ENCODE peak calls at places on chromosomes 13 and 19, in seven cellular contexts. J, H, N, U, G, K and V are unnamed samples.

GRCh38 chr19:9847087-9847671 is 12.1 kb downstream of the PIN1 start:
- DNase-seq in J (no peak), H (peak), N (peak), U (no peak), G (no peak), K (peak), V (peak)

GRCh38 chr19:9528757-9529336 is 9.6 kb downstream of the ZNF426 start:
- DNase-seq in J (no peak), H (peak), N (no peak), U (no peak), G (no peak), K (no peak), V (peak)

GRCh38 chr19:45820413-45821102 is 5.5 kb upstream of the RSPH6A start:
- DNase-seq in J (no peak), H (peak), N (no peak), U (no peak), G (no peak), K (no peak), V (no peak)

GRCh38 chr13:30924321-30924720 is 8.1 kb upstream of the TEX26 start:
- DNase-seq in J (no peak), H (no peak), N (no peak), U (no peak), G (no peak), K (no peak), V (no peak)

GRCh38 chr13:32210081-32210480 is 105.1 kb downstream of the ZAR1L start:
- DNase-seq in J (no peak), H (no peak), N (no peak), U (no peak), G (no peak), K (no peak), V (no peak)

GRCh38 chr19:3275068-3275582 is 50.7 kb downstream of the CELF5 start:
- DNase-seq in J (no peak), H (no peak), N (peak), U (peak), G (peak), K (peak), V (no peak)

GRCh38 chr13:50670847-50671542 is 172.5 kb downstream of the DLEU7 start:
- DNase-seq in J (no peak), H (peak), N (no peak), U (no peak), G (no peak), K (no peak), V (no peak)

GRCh38 chr13:44967656-44968451 is 21.4 kb downstream of the NUFIP1 start:
- DNase-seq in J (no peak), H (peak), N (no peak), U (no peak), G (no peak), K (no peak), V (peak)

GRCh38 chr13:111062305-111062704 is 52.8 kb upstream of the ARHGEF7 start:
- DNase-seq in J (peak), H (no peak), N (no peak), U (no peak), G (no peak), K (no peak), V (no peak)

GRCh38 chr19:46394398-46394797 is 19.0 kb downstream of the CCDC8 start:
- DNase-seq in J (no peak), H (no peak), N (no peak), U (no peak), G (no peak), K (no peak), V (peak)

GRCh38 chr13:50678464-50679162 is 164.9 kb downstream of the DLEU7 start:
- DNase-seq in J (no peak), H (no peak), N (no peak), U (no peak), G (no peak), K (no peak), V (peak)

GRCh38 chr13:113801289-113801961 is 42.4 kb downstream of the TMEM255B start:
- DNase-seq in J (no peak), H (no peak), N (no peak), U (no peak), G (no peak), K (no peak), V (no peak)

GRCh38 chr13:35848316-35848715 is 282.9 kb downstream of the DCLK1 start:
- DNase-seq in J (no peak), H (no peak), N (no peak), U (no peak), G (no peak), K (no peak), V (no peak)

GRCh38 chr13:38535271-38535670 is 151.6 kb upstream of the FREM2 start:
- DNase-seq in J (no peak), H (no peak), N (no peak), U (no peak), G (no peak), K (no peak), V (no peak)

GRCh38 chr13:113863511-113864302 is at the start of gene GAS6:
- DNase-seq in J (no peak), H (peak), N (no peak), U (no peak), G (no peak), K (peak), V (peak)

GRCh38 chr19:15564534-15565168 is 50.4 kb upstream of the CYP4F8 start:
- DNase-seq in J (no peak), H (no peak), N (no peak), U (no peak), G (no peak), K (no peak), V (no peak)

GRCh38 chr13:45521292-45521691 is 56.6 kb downstream of the COG3 start:
- DNase-seq in J (no peak), H (no peak), N (no peak), U (no peak), G (no peak), K (no peak), V (peak)

GRCh38 chr19:51364200-51365106 is 1.7 kb downstream of the ETFB start:
- DNase-seq in J (no peak), H (no peak), N (no peak), U (no peak), G (no peak), K (no peak), V (peak)

GRCh38 chr19:39390460-39390758 is 497 bp downstream of the PAF1 start:
- DNase-seq in J (peak), H (no peak), N (peak), U (no peak), G (no peak), K (no peak), V (no peak)

DNA sequence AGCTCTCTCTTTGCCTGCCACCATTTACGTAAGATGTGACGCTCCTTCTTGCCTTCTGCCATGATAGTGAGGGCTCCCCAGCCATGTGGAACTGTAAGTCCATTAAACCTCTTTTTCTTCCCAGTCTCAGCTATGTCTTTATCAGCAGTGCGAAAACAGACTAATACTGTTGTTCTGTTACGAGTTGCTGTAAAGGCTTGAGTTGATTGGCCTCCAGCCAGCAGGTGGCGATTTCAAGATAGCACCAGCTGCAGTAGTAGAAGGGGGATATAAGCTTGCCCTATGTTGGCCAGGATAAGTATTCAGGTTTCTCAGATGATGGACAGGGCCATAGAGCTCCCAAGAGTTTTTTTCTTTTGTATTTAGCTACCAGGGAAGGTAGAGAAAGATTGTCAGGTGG is 385.5 kb downstream of the MZT1 start:
- DNase-seq in J (no peak), H (no peak), N (no peak), U (no peak), G (no peak), K (peak), V (no peak)
- TF ChIP-seq CTCF in J (no peak), H (no peak), N (no peak), U (peak), G (no peak), K (peak), V (no peak)

GRCh38 chr19:23817519-23817918 is 58.8 kb upstream of the ZNF681 start:
- DNase-seq in J (no peak), H (no peak), N (peak), U (peak), G (no peak), K (peak), V (no peak)
- TF ChIP-seq CTCF in J (no peak), H (peak), N (peak), U (peak), G (no peak), K (peak), V (peak)

DNA sequence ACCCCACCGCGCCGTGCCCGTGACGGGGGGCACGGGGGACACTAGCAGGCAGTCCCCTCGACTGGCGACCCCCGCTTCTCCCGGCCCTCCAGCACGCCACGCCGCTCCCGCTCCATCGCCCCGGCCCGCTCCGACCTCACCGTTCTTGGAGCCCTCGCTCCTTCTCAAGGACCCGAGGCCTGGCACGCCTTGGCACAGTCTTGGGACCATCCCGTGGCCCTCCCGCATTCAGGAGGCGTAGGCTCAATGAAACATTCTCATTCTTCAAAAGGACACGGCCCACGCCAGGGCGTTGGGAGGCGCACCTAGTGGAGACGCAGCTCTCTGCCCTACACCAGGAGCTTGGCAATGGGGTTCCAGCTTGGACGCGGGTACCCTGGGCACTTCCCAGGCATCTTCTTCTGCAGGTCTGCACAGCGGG is 473 bp upstream of the CERS1 start:
- DNase-seq in J (no peak), H (no peak), N (no peak), U (no peak), G (no peak), K (no peak), V (no peak)
- TF ChIP-seq CTCF in J (no peak), H (no peak), N (no peak), U (no peak), G (no peak), K (no peak), V (no peak)

GRCh38 chr19:34676697-34677385 is at the start of gene SCGB2B2:
- DNase-seq in J (no peak), H (no peak), N (peak), U (peak), G (no peak), K (peak), V (no peak)
- TF ChIP-seq CTCF in J (peak), H (peak), N (no peak), U (no peak), G (no peak), K (peak), V (no peak)

DNA sequence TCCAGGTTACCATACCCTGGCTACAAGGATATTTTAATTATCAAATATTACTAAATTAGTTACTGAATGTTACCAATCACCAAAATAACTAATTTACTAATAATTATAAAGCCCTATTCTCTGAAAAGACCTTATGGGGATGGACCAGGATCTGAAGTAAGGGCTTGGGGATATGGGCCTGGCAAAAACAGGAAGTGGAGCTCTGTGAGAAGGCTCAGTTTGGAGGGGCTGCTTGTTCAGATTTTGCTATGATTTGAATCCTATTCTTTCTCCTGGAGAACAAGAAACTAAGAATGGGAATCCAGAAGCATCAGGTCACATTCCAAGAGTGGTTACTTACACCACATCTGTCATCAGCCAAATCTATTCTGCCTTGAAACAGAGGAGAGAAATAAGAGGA is 148.1 kb downstream of the DNAJC15 start:
- DNase-seq in J (no peak), H (no peak), N (no peak), U (no peak), G (no peak), K (no peak), V (no peak)
- TF ChIP-seq CTCF in J (no peak), H (no peak), N (no peak), U (no peak), G (no peak), K (no peak), V (no peak)

GRCh38 chr13:98484289-98485219 is 92.4 kb downstream of the STK24 start:
- DNase-seq in J (peak), H (peak), N (peak), U (no peak), G (no peak), K (peak), V (peak)

GRCh38 chr13:98480915-98481510 is 95.9 kb downstream of the STK24 start:
- DNase-seq in J (no peak), H (no peak), N (peak), U (peak), G (no peak), K (peak), V (peak)

GRCh38 chr13:98483636-98484288 is 93.1 kb downstream of the STK24 start:
- DNase-seq in J (no peak), H (peak), N (no peak), U (no peak), G (no peak), K (no peak), V (peak)

GRCh38 chr13:98481511-98481951 is 95.4 kb downstream of the STK24 start:
- DNase-seq in J (no peak), H (no peak), N (no peak), U (no peak), G (no peak), K (no peak), V (no peak)

GRCh38 chr13:98482476-98483444 is 94.1 kb downstream of the STK24 start:
- DNase-seq in J (no peak), H (peak), N (peak), U (peak), G (no peak), K (peak), V (peak)
- TF ChIP-seq CTCF in J (no peak), H (peak), N (no peak), U (peak), G (no peak), K (peak), V (no peak)